ENCODE peak calls at places on chromosome 19, in six cellular contexts. One of them, this sample, is unnamed.

GRCh38 chr19:33438987-33439781 is 65.7 kb downstream of the CEBPG start:
- DNase-seq in activated T-cell treated with anti-CD3 and anti-CD28 coated beads for 1 hour: no peak
- DNase-seq in K562: no peak
- DNase-seq in type B pancreatic cell: no peak
- DNase-seq in hypothalamus: no peak
- DNase-seq in stimulated activated CD4-positive, alpha-beta T cell treated with anti-CD3 and anti-CD28 coated beads, TNF-alpha, amount 100 ng/mL, for 48 hours: no peak
- DNase-seq in this sample: no peak

GRCh38 chr19:19134687-19135158 is 3.6 kb downstream of the TMEM161A start:
- DNase-seq in activated T-cell treated with anti-CD3 and anti-CD28 coated beads for 1 hour: peak
- DNase-seq in K562: peak
- DNase-seq in type B pancreatic cell: no peak
- DNase-seq in hypothalamus: no peak
- DNase-seq in stimulated activated CD4-positive, alpha-beta T cell treated with anti-CD3 and anti-CD28 coated beads, TNF-alpha, amount 100 ng/mL, for 48 hours: no peak
- DNase-seq in this sample: no peak

GRCh38 chr19:5891938-5892771 is 11.4 kb downstream of the NDUFA11 start:
- DNase-seq in activated T-cell treated with anti-CD3 and anti-CD28 coated beads for 1 hour: no peak
- DNase-seq in type B pancreatic cell: no peak
- DNase-seq in K562: peak
- DNase-seq in stimulated activated CD4-positive, alpha-beta T cell treated with anti-CD3 and anti-CD28 coated beads, TNF-alpha, amount 100 ng/mL, for 48 hours: no peak
- DNase-seq in hypothalamus: peak
- DNase-seq in this sample: no peak

GRCh38 chr19:40744554-40745401 is 5.5 kb downstream of the ACTMAP start:
- DNase-seq in hypothalamus: no peak
- DNase-seq in type B pancreatic cell: no peak
- DNase-seq in stimulated activated CD4-positive, alpha-beta T cell treated with anti-CD3 and anti-CD28 coated beads, TNF-alpha, amount 100 ng/mL, for 48 hours: no peak
- DNase-seq in activated T-cell treated with anti-CD3 and anti-CD28 coated beads for 1 hour: no peak
- DNase-seq in K562: peak
- DNase-seq in this sample: no peak

GRCh38 chr19:38813323-38813722 is 578 bp upstream of the LGALS4 start:
- DNase-seq in hypothalamus: no peak
- DNase-seq in activated T-cell treated with anti-CD3 and anti-CD28 coated beads for 1 hour: no peak
- DNase-seq in stimulated activated CD4-positive, alpha-beta T cell treated with anti-CD3 and anti-CD28 coated beads, TNF-alpha, amount 100 ng/mL, for 48 hours: no peak
- DNase-seq in type B pancreatic cell: no peak
- DNase-seq in K562: no peak
- DNase-seq in this sample: no peak

GRCh38 chr19:53076984-53077383 is 26.2 kb downstream of the ZNF160 start:
- DNase-seq in type B pancreatic cell: no peak
- DNase-seq in stimulated activated CD4-positive, alpha-beta T cell treated with anti-CD3 and anti-CD28 coated beads, TNF-alpha, amount 100 ng/mL, for 48 hours: no peak
- DNase-seq in activated T-cell treated with anti-CD3 and anti-CD28 coated beads for 1 hour: no peak
- DNase-seq in hypothalamus: peak
- DNase-seq in K562: peak
- DNase-seq in this sample: no peak

GRCh38 chr19:33226550-33227241 is 1.0 kb upstream of the SLC7A10 start:
- DNase-seq in activated T-cell treated with anti-CD3 and anti-CD28 coated beads for 1 hour: no peak
- DNase-seq in stimulated activated CD4-positive, alpha-beta T cell treated with anti-CD3 and anti-CD28 coated beads, TNF-alpha, amount 100 ng/mL, for 48 hours: no peak
- DNase-seq in type B pancreatic cell: no peak
- DNase-seq in hypothalamus: no peak
- DNase-seq in K562: no peak
- DNase-seq in this sample: no peak

GRCh38 chr19:6125571-6125989 is 9.9 kb upstream of the ACSBG2 start:
- DNase-seq in hypothalamus: no peak
- DNase-seq in activated T-cell treated with anti-CD3 and anti-CD28 coated beads for 1 hour: peak
- DNase-seq in K562: peak
- DNase-seq in type B pancreatic cell: no peak
- DNase-seq in stimulated activated CD4-positive, alpha-beta T cell treated with anti-CD3 and anti-CD28 coated beads, TNF-alpha, amount 100 ng/mL, for 48 hours: peak
- DNase-seq in this sample: peak

GRCh38 chr19:10114651-10115391 is 3.3 kb downstream of the P2RY11 start:
- DNase-seq in hypothalamus: no peak
- DNase-seq in type B pancreatic cell: no peak
- DNase-seq in activated T-cell treated with anti-CD3 and anti-CD28 coated beads for 1 hour: no peak
- DNase-seq in stimulated activated CD4-positive, alpha-beta T cell treated with anti-CD3 and anti-CD28 coated beads, TNF-alpha, amount 100 ng/mL, for 48 hours: no peak
- DNase-seq in K562: peak
- DNase-seq in this sample: no peak

GRCh38 chr19:13812544-13812943 is 17.3 kb downstream of the ZSWIM4 start:
- DNase-seq in hypothalamus: no peak
- DNase-seq in type B pancreatic cell: no peak
- DNase-seq in activated T-cell treated with anti-CD3 and anti-CD28 coated beads for 1 hour: no peak
- DNase-seq in K562: no peak
- DNase-seq in stimulated activated CD4-positive, alpha-beta T cell treated with anti-CD3 and anti-CD28 coated beads, TNF-alpha, amount 100 ng/mL, for 48 hours: no peak
- DNase-seq in this sample: no peak

GRCh38 chr19:58558623-58559274 is 338 bp upstream of the UBE2M start:
- DNase-seq in K562: peak
- DNase-seq in activated T-cell treated with anti-CD3 and anti-CD28 coated beads for 1 hour: peak
- DNase-seq in hypothalamus: no peak
- DNase-seq in type B pancreatic cell: peak
- DNase-seq in stimulated activated CD4-positive, alpha-beta T cell treated with anti-CD3 and anti-CD28 coated beads, TNF-alpha, amount 100 ng/mL, for 48 hours: peak
- DNase-seq in this sample: no peak

GRCh38 chr19:41427647-41428480 is 690 bp upstream of the B3GNT8 start:
- DNase-seq in hypothalamus: no peak
- DNase-seq in type B pancreatic cell: no peak
- DNase-seq in activated T-cell treated with anti-CD3 and anti-CD28 coated beads for 1 hour: peak
- DNase-seq in K562: peak
- DNase-seq in stimulated activated CD4-positive, alpha-beta T cell treated with anti-CD3 and anti-CD28 coated beads, TNF-alpha, amount 100 ng/mL, for 48 hours: no peak
- DNase-seq in this sample: no peak

GRCh38 chr19:17081672-17082630 is 6.4 kb downstream of the MYO9B start:
- DNase-seq in stimulated activated CD4-positive, alpha-beta T cell treated with anti-CD3 and anti-CD28 coated beads, TNF-alpha, amount 100 ng/mL, for 48 hours: no peak
- DNase-seq in K562: no peak
- DNase-seq in type B pancreatic cell: no peak
- DNase-seq in activated T-cell treated with anti-CD3 and anti-CD28 coated beads for 1 hour: no peak
- DNase-seq in hypothalamus: peak
- DNase-seq in this sample: no peak

GRCh38 chr19:2561221-2561620 is 85.3 kb downstream of the GADD45B start:
- DNase-seq in stimulated activated CD4-positive, alpha-beta T cell treated with anti-CD3 and anti-CD28 coated beads, TNF-alpha, amount 100 ng/mL, for 48 hours: no peak
- DNase-seq in activated T-cell treated with anti-CD3 and anti-CD28 coated beads for 1 hour: no peak
- DNase-seq in hypothalamus: no peak
- DNase-seq in K562: no peak
- DNase-seq in type B pancreatic cell: no peak
- DNase-seq in this sample: no peak

GRCh38 chr19:5141278-5141925 is 172.5 kb downstream of the KDM4B start:
- DNase-seq in hypothalamus: no peak
- DNase-seq in K562: no peak
- DNase-seq in activated T-cell treated with anti-CD3 and anti-CD28 coated beads for 1 hour: no peak
- DNase-seq in type B pancreatic cell: no peak
- DNase-seq in stimulated activated CD4-positive, alpha-beta T cell treated with anti-CD3 and anti-CD28 coated beads, TNF-alpha, amount 100 ng/mL, for 48 hours: no peak
- DNase-seq in this sample: no peak

GRCh38 chr19:43148233-43148632 is 38.1 kb downstream of the PSG5 start:
- DNase-seq in K562: no peak
- DNase-seq in type B pancreatic cell: no peak
- DNase-seq in stimulated activated CD4-positive, alpha-beta T cell treated with anti-CD3 and anti-CD28 coated beads, TNF-alpha, amount 100 ng/mL, for 48 hours: no peak
- DNase-seq in activated T-cell treated with anti-CD3 and anti-CD28 coated beads for 1 hour: no peak
- DNase-seq in hypothalamus: no peak
- DNase-seq in this sample: no peak

GRCh38 chr19:18057557-18057956 is 29.2 kb downstream of the IL12RB1 start:
- DNase-seq in K562: no peak
- DNase-seq in activated T-cell treated with anti-CD3 and anti-CD28 coated beads for 1 hour: no peak
- DNase-seq in hypothalamus: peak
- DNase-seq in stimulated activated CD4-positive, alpha-beta T cell treated with anti-CD3 and anti-CD28 coated beads, TNF-alpha, amount 100 ng/mL, for 48 hours: no peak
- DNase-seq in type B pancreatic cell: no peak
- DNase-seq in this sample: peak

GRCh38 chr19:48341006-48341405 is 15.7 kb downstream of the EMP3 start:
- DNase-seq in stimulated activated CD4-positive, alpha-beta T cell treated with anti-CD3 and anti-CD28 coated beads, TNF-alpha, amount 100 ng/mL, for 48 hours: no peak
- DNase-seq in type B pancreatic cell: no peak
- DNase-seq in activated T-cell treated with anti-CD3 and anti-CD28 coated beads for 1 hour: no peak
- DNase-seq in K562: no peak
- DNase-seq in hypothalamus: no peak
- DNase-seq in this sample: peak

GRCh38 chr19:55091955-55092354 is 16.3 kb downstream of the EPS8L1 start:
- DNase-seq in hypothalamus: no peak
- DNase-seq in K562: peak
- DNase-seq in activated T-cell treated with anti-CD3 and anti-CD28 coated beads for 1 hour: no peak
- DNase-seq in type B pancreatic cell: no peak
- DNase-seq in stimulated activated CD4-positive, alpha-beta T cell treated with anti-CD3 and anti-CD28 coated beads, TNF-alpha, amount 100 ng/mL, for 48 hours: no peak
- DNase-seq in this sample: no peak

GRCh38 chr19:14440049-14440448 is 6.9 kb downstream of the PKN1 start:
- DNase-seq in hypothalamus: peak
- DNase-seq in activated T-cell treated with anti-CD3 and anti-CD28 coated beads for 1 hour: peak
- DNase-seq in stimulated activated CD4-positive, alpha-beta T cell treated with anti-CD3 and anti-CD28 coated beads, TNF-alpha, amount 100 ng/mL, for 48 hours: peak
- DNase-seq in type B pancreatic cell: no peak
- DNase-seq in K562: peak
- DNase-seq in this sample: no peak

GRCh38 chr19:34430738-34431625 is 2.8 kb downstream of the UBA2 start:
- DNase-seq in hypothalamus: no peak
- DNase-seq in type B pancreatic cell: no peak
- DNase-seq in K562: peak
- DNase-seq in stimulated activated CD4-positive, alpha-beta T cell treated with anti-CD3 and anti-CD28 coated beads, TNF-alpha, amount 100 ng/mL, for 48 hours: no peak
- DNase-seq in activated T-cell treated with anti-CD3 and anti-CD28 coated beads for 1 hour: peak
- DNase-seq in this sample: peak

GRCh38 chr19:30719991-30720329 is 347.8 kb downstream of the ZNF536 start:
- DNase-seq in K562: no peak
- DNase-seq in activated T-cell treated with anti-CD3 and anti-CD28 coated beads for 1 hour: no peak
- DNase-seq in type B pancreatic cell: no peak
- DNase-seq in stimulated activated CD4-positive, alpha-beta T cell treated with anti-CD3 and anti-CD28 coated beads, TNF-alpha, amount 100 ng/mL, for 48 hours: no peak
- DNase-seq in hypothalamus: no peak
- DNase-seq in this sample: no peak

GRCh38 chr19:15315101-15315500 is 17.2 kb downstream of the BRD4 start:
- DNase-seq in stimulated activated CD4-positive, alpha-beta T cell treated with anti-CD3 and anti-CD28 coated beads, TNF-alpha, amount 100 ng/mL, for 48 hours: no peak
- DNase-seq in type B pancreatic cell: no peak
- DNase-seq in hypothalamus: no peak
- DNase-seq in activated T-cell treated with anti-CD3 and anti-CD28 coated beads for 1 hour: no peak
- DNase-seq in K562: no peak
- DNase-seq in this sample: no peak

GRCh38 chr19:47284324-47284899 is 9.7 kb downstream of the INAFM1 start:
- DNase-seq in K562: peak
- DNase-seq in activated T-cell treated with anti-CD3 and anti-CD28 coated beads for 1 hour: peak
- DNase-seq in hypothalamus: no peak
- DNase-seq in type B pancreatic cell: no peak
- DNase-seq in stimulated activated CD4-positive, alpha-beta T cell treated with anti-CD3 and anti-CD28 coated beads, TNF-alpha, amount 100 ng/mL, for 48 hours: no peak
- DNase-seq in this sample: peak

GRCh38 chr19:48487944-48488343 is 18.8 kb downstream of the CYTH2 start:
- DNase-seq in hypothalamus: no peak
- DNase-seq in K562: no peak
- DNase-seq in type B pancreatic cell: no peak
- DNase-seq in stimulated activated CD4-positive, alpha-beta T cell treated with anti-CD3 and anti-CD28 coated beads, TNF-alpha, amount 100 ng/mL, for 48 hours: no peak
- DNase-seq in activated T-cell treated with anti-CD3 and anti-CD28 coated beads for 1 hour: no peak
- DNase-seq in this sample: peak

GRCh38 chr19:15616627-15617270 is 1.7 kb downstream of the CYP4F8 start:
- DNase-seq in hypothalamus: no peak
- DNase-seq in activated T-cell treated with anti-CD3 and anti-CD28 coated beads for 1 hour: no peak
- DNase-seq in K562: no peak
- DNase-seq in type B pancreatic cell: no peak
- DNase-seq in stimulated activated CD4-positive, alpha-beta T cell treated with anti-CD3 and anti-CD28 coated beads, TNF-alpha, amount 100 ng/mL, for 48 hours: no peak
- DNase-seq in this sample: no peak

GRCh38 chr19:29483944-29484581 is 41.7 kb upstream of the VSTM2B start:
- DNase-seq in type B pancreatic cell: peak
- DNase-seq in hypothalamus: no peak
- DNase-seq in K562: no peak
- DNase-seq in stimulated activated CD4-positive, alpha-beta T cell treated with anti-CD3 and anti-CD28 coated beads, TNF-alpha, amount 100 ng/mL, for 48 hours: no peak
- DNase-seq in activated T-cell treated with anti-CD3 and anti-CD28 coated beads for 1 hour: no peak
- DNase-seq in this sample: no peak

This sample was measured in NCI-H446.